ENCODE peak calls at places on chromosomes 11 and 22, in nine cellular contexts. C is OCI-M1, U is RPMI8226, A is DMS153, I is T-helper 1 cell, H is D341Med, B is NCI-H510A treated with DMSO at 0.1 percent for 48 hours, Z is upper lobe of right lung, P is activated gamma-delta T cell treated with Interleukin-2 at 50 U/mL for 16 hours. X is an unnamed sample.
A peak's percentile ranks its signal among the peaks of the same experiment; 100 is the strongest.

GRCh38 chr22:27311666-27312566 is 489.6 kb downstream of the MN1 start:
- DNase-seq in C (no peak), U (no peak), A (no peak), I (no peak), H (no peak), B (no peak), Z (no peak), P (no peak), X (no peak)

GRCh38 chr11:47248664-47249377 is at the start of gene ACP2:
- DNase-seq in C (peak; percentile 90), U (peak; percentile 96), A (peak; percentile 73), I (peak; percentile 74), H (peak; percentile 90), B (peak; percentile 6), Z (peak; percentile 94), P (peak; percentile 82), X (peak; percentile 94)

GRCh38 chr11:14189874-14190273 is 169.1 kb downstream of the RRAS2 start:
- DNase-seq in C (peak; percentile 41), U (no peak), A (no peak), I (no peak), H (no peak), B (no peak), Z (no peak), P (no peak), X (peak; percentile 82)

GRCh38 chr22:42461511-42461910 is 29.3 kb upstream of the NFAM1 start:
- DNase-seq in C (no peak), U (peak; percentile 43), A (peak; percentile 92), I (no peak), H (no peak), B (peak; percentile 78), Z (no peak), P (no peak), X (no peak)

GRCh38 chr11:102467853-102468580 is 15.5 kb upstream of the TMEM123 start:
- DNase-seq in C (no peak), U (no peak), A (no peak), I (no peak), H (no peak), B (no peak), Z (no peak), P (no peak), X (no peak)

GRCh38 chr11:27429740-27430451 is 42.7 kb downstream of the LGR4 start:
- DNase-seq in C (no peak), U (no peak), A (no peak), I (no peak), H (no peak), B (no peak), Z (no peak), P (no peak), X (no peak)

GRCh38 chr22:28148816-28149465 is 229.9 kb upstream of the PITPNB start:
- DNase-seq in C (no peak), U (no peak), A (no peak), I (no peak), H (no peak), B (no peak), Z (no peak), P (no peak), X (no peak)

GRCh38 chr11:84795698-84796097 is 831.4 kb downstream of the DLG2 start:
- DNase-seq in C (no peak), U (no peak), A (no peak), I (no peak), H (no peak), B (no peak), Z (no peak), P (no peak), X (no peak)

GRCh38 chr11:16792426-16792825 is 54.0 kb downstream of the C11orf58 start:
- DNase-seq in C (peak; percentile 2), U (no peak), A (no peak), I (no peak), H (no peak), B (no peak), Z (no peak), P (no peak), X (no peak)

X was measured in sigmoid colon.